ENCODE peak calls at places on chromosome 12, in six cellular contexts. W is bronchial epithelial cell, B is K562, D is breast epithelium, U is uterus, S is GM06990. H is an unnamed sample. For H3K36me3, the result is how much of the 10 kb centered on the place peaks cover.

GRCh38 chr12:5222011-5222461 is 178.4 kb downstream of the KCNA5 start:
- DNase-seq in W (no peak), B (no peak), D (no peak), U (no peak), S (no peak), H (no peak)

GRCh38 chr12:85740190-85740589 is 96.0 kb downstream of the RASSF9 start:
- DNase-seq in W (no peak), B (no peak), D (no peak), U (no peak), S (no peak), H (no peak)

GRCh38 chr12:118402251-118402650 is 25.9 kb downstream of the SUDS3 start:
- DNase-seq in W (peak), B (no peak), D (no peak), U (no peak), S (no peak), H (no peak)

GRCh38 chr12:67366530-67367196 is 97.5 kb downstream of the CAND1 start:
- DNase-seq in W (no peak), B (no peak), D (no peak), U (no peak), S (no peak), H (no peak)

GRCh38 chr12:78674311-78675085 is 190.1 kb upstream of the SYT1 start:
- DNase-seq in W (peak), B (no peak), D (no peak), U (no peak), S (no peak), H (no peak)

GRCh38 chr12:26274441-26275312 is 79.3 kb downstream of the SSPN start:
- DNase-seq in W (peak), B (peak), D (peak), U (peak), S (peak), H (peak)

GRCh38 chr12:541676-542289 is 82.0 kb downstream of the B4GALNT3 start:
- DNase-seq in W (peak), B (no peak), D (no peak), U (no peak), S (no peak), H (no peak)

GRCh38 chr12:31035944-31036665 is 37.6 kb upstream of the DDX11 start:
- DNase-seq in W (peak), B (no peak), D (no peak), U (no peak), S (no peak), H (no peak)

GRCh38 chr12:52533686-52534470 is 13.7 kb upstream of the KRT5 start:
- DNase-seq in W (no peak), B (no peak), D (no peak), U (no peak), S (no peak), H (no peak)

GRCh38 chr12:52532636-52533035 is 12.4 kb upstream of the KRT5 start:
- DNase-seq in W (no peak), B (no peak), D (no peak), U (no peak), S (no peak), H (no peak)

GRCh38 chr12:52537101-52537500 is 15.8 kb downstream of the KRT71 start:
- DNase-seq in W (no peak), B (no peak), D (peak), U (no peak), S (no peak), H (no peak)

GRCh38 chr12:52531563-52532300 is 11.5 kb upstream of the KRT5 start:
- DNase-seq in W (no peak), B (no peak), D (no peak), U (no peak), S (no peak), H (no peak)

DNA sequence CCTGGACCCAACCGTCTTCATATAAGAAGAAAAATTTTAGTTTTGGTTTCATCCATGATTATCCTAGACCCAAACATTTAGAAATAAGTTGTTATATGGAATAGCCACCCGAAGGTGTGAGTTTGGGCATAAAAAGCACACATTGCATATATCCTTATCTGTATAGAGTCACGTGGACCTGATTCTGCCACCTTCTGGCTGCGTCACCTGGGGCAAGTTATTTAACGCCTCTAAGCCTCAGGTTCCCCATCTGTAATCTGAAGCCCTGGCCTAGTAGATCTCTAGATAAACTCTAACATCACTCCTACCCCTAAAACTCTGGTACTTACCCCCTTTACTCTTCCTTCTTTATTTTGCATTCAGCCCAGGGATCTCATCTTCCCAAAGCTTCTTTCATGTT is 14.3 kb upstream of the KRT5 start:
- DNase-seq in W (peak), B (peak), D (no peak), U (no peak), S (no peak), H (no peak)
- TF ChIP-seq CTCF in W (peak), B (peak), D (no peak), U (no peak), S (peak), H (no peak)

DNA sequence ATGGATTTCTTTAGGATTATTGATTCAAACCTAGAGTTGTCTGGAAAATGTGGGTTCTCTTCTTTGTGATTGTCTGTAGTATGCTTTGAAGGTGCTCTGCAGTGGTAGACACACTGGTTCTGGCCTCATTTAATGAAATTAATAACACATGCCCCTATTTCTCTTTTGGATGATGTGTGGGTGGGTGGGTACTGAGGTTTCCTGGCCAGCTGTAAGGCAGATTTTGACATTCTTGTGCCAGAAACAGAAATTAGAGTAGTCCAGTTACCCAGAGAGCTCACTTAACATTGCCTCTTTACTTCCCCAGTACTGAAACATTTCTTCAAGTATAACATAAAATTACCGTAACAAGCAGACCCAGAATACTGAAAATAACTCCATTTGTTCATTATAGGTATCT is 14.4 kb downstream of the TSFM start:
- DNase-seq in W (no peak), B (no peak), D (no peak), U (no peak), S (no peak), H (no peak)
- H3K36me3 ChIP-seq in W (under half), B (half or more), D (under half), U (under half), S (under half), H (under half)

DNA sequence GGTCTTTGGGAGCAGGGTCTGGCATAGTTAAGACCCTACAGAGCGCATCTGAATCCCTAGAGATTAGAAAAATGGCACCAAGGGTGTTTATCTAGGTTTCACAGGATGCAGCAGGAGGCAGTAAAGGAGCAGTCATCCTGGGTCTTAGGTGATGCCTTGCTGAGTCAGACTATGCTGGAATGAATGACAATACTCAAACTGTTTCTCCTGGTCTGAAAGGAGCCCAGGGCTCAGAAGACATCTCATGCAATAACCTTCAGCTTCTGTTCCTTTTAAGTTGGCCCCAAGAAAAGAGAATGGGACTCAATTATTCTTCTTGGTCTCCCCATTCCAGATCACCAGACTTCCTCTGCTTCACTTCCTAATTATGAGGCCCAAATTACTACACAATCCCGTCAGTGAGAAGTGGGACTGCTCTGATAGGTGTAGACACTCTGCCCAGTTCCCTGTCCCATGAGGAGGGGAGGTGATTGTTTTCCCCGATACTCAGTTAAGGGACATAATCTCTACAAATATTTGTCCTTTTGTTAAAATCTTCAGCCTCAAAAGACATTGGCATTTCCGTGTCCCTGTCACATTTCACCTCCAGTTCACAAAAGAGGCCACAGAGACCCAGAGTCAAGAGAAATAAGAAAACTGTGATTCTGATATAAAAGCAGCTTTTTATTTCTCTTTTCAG is 14.8 kb upstream of the APOF start:
- DNase-seq in W (peak), B (peak), D (no peak), U (no peak), S (no peak), H (no peak)
- TF ChIP-seq CTCF in W (peak), B (peak), D (no peak), U (no peak), S (no peak), H (no peak)

DNA sequence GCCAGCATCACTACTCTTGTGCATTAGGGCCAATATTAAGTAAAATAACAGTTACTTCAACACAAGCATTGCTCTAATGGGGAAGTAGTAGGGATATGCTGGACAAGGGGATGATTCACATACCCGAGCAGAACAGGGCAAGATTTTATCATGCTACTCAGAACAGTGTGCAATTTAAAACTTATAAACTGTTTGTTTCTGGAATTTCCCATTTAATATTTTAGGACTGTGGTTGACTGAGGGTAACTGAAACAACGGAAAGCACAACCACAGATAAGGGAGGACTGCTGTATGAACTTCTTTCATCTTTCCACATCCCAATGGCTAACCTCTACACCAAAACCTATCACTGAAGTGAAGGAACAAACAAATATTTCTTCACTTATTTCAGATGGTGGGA is 36.8 kb downstream of the SARNP start:
- DNase-seq in W (no peak), B (no peak), D (no peak), U (no peak), S (no peak), H (no peak)
- H3K36me3 ChIP-seq in W (under half), B (half or more), D (under half), U (under half), S (under half), H (under half)

GRCh38 chr12:48080821-48081220 is 25.1 kb downstream of the SENP1 start:
- DNase-seq in W (no peak), B (no peak), D (no peak), U (no peak), S (no peak), H (no peak)
- TF ChIP-seq CTCF in W (no peak), B (no peak), D (no peak), U (no peak), S (no peak), H (no peak)

DNA sequence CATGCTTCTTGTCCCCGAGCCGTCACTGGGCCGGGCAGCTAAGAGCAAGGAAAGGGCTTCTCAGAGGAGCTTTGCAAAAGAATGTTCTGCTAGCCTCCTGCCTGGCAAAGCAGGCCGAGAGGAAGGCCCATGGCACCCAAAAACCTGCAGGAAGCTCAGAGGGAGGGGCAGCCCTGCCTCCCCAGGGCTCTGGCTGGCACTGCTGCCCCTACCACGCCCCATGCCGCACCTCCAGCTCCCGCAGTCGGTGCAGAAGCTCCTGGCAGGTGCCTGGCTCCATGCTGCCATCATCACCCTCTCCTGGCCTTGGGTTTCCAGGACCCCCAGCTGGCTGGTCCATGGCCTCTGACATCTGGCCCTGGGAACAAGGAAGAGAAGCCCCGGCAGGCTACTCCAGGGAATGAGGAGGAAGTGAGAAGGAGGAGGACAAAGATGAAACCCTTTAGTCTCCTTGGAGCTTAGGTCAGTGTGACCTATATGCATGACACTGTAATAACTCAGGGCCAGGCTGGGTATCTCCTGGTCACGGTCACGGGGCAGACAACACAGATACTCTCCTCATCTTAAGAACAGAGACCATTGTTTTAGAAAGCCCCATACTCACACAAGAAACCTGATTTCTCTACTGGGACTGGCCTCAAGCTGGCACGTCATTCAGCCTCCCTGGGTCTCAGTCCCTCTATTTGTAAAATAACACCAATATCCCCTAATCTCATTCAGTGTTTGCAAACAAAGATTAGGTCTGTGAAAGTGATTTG is 24.3 kb downstream of the NCKAP5L start:
- DNase-seq in W (no peak), B (no peak), D (no peak), U (no peak), S (no peak), H (no peak)
- H3K36me3 ChIP-seq in W (under half), B (under half), D (under half), U (under half), S (under half), H (under half)

DNA sequence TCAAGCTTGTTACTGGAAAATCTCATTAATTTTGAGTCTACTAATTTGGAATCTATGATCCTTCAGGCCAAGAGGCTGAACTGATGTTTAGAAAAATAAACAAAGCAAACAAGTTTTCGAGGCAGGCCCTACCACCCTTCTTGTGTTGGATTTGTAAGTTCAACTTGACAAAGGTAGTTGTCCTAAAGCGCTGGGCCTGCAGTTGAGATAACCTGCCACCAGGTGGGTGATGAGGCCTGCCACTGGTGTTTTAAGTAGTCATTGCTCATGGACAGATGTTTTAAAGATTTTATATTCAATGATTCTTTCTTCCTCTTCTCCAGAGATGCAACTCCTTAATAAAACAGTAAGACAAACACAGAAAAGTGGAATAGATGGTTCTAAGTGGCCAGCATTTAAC is 19.4 kb downstream of the ACVRL1 start:
- DNase-seq in W (peak), B (peak), D (no peak), U (no peak), S (peak), H (peak)
- TF ChIP-seq CTCF in W (peak), B (peak), D (peak), U (no peak), S (peak), H (peak)

DNA sequence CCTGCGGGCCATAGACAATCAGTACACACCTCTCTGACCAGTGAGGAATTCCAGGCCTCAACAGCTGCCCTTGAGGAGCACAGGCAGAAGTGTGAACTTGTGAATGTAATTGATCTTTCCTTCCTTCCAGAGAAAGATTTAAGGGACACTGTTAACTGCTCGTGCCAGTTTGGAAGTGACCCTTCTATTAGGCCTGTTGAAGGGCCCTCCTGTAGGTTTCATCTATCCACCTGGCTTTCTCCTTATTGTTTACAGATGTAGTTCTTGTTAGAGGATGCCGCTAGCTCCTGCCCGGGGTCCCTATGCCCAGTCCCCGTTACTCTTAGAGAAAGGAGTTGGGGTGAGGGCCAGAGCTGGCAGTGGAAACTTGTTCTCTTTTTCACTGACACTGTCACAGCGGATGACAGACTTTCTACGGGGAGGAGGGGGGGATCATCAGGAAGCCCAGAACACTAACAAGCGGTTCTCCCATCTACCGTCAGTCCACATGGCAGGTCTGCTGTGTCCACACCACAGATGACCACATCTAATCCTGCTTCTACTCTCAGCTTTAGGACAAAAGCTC is 42.6 kb downstream of the SH2B3 start:
- DNase-seq in W (no peak), B (no peak), D (peak), U (peak), S (no peak), H (no peak)
- H3K36me3 ChIP-seq in W (under half), B (half or more), D (under half), U (under half), S (under half), H (under half)